ENCODE peak calls at places on chromosome 3, in four cellular contexts. D is AG09309, A is NCI-H1417, S is AML-193. X is an unnamed sample.

GRCh38 chr3:191366675-191367074 is 36.3 kb upstream of the UTS2B start:
- DNase-seq in S (no peak), A (peak), D (no peak), X (no peak)

GRCh38 chr3:184513276-184514150 is 48.1 kb upstream of the EPHB3 start:
- DNase-seq in D (no peak), A (peak), S (peak), X (peak)

GRCh38 chr3:52218953-52219650 is 6.3 kb downstream of the TLR9 start:
- DNase-seq in A (no peak), D (no peak), S (no peak), X (no peak)

GRCh38 chr3:16884084-16884747 is 539 bp upstream of the PLCL2 start:
- DNase-seq in A (no peak), D (no peak), S (peak), X (peak)

GRCh38 chr3:126516936-126517290 is 660 bp downstream of the UROC1 start:
- DNase-seq in A (no peak), D (no peak), S (no peak), X (no peak)

GRCh38 chr3:170542704-170543103 is 43.2 kb downstream of the SLC7A14 start:
- DNase-seq in D (no peak), S (no peak), A (no peak), X (no peak)

GRCh38 chr3:196569003-196569516 is 600 bp downstream of the FBXO45 start:
- DNase-seq in S (peak), A (peak), D (no peak), X (peak)

GRCh38 chr3:172520332-172520831 is 2.8 kb downstream of the TNFSF10 start:
- DNase-seq in D (peak), S (no peak), A (no peak), X (no peak)

GRCh38 chr3:59751606-59752005 is 701.8 kb upstream of the CFAP20DC start:
- DNase-seq in A (no peak), D (no peak), S (no peak), X (no peak)

GRCh38 chr3:171615281-171615680 is 155.1 kb upstream of the TNIK start:
- DNase-seq in D (no peak), S (no peak), A (no peak), X (no peak)

GRCh38 chr3:87127286-87127685 is 99.8 kb upstream of the CHMP2B start:
- DNase-seq in A (no peak), D (peak), S (no peak), X (no peak)

GRCh38 chr3:45647148-45647619 is 42.0 kb upstream of the SACM1L start:
- DNase-seq in S (peak), A (no peak), D (peak), X (peak)

GRCh38 chr3:143988306-143988705 is 16.7 kb downstream of the DIPK2A start:
- DNase-seq in S (no peak), D (no peak), A (no peak), X (no peak)

GRCh38 chr3:167110906-167111305 is 269.2 kb downstream of the ZBBX start:
- DNase-seq in D (no peak), S (no peak), A (peak), X (no peak)

GRCh38 chr3:59043391-59043790 is 6.4 kb downstream of the CFAP20DC start:
- DNase-seq in D (no peak), A (peak), S (no peak), X (no peak)

GRCh38 chr3:98884675-98885371 is 16.7 kb downstream of the DCBLD2 start:
- DNase-seq in S (no peak), A (no peak), D (no peak), X (no peak)

GRCh38 chr3:153785901-153786300 is 335.3 kb upstream of the ARHGEF26 start:
- DNase-seq in S (no peak), A (no peak), D (no peak), X (no peak)

GRCh38 chr3:118098818-118099217 is 935.8 kb downstream of the IGSF11 start:
- DNase-seq in S (no peak), A (no peak), D (no peak), X (no peak)

GRCh38 chr3:149466192-149466591 is 8.3 kb upstream of the TM4SF4 start:
- DNase-seq in S (no peak), D (peak), A (no peak), X (no peak)

GRCh38 chr3:143600762-143601161 is 247.5 kb downstream of the SLC9A9 start:
- DNase-seq in S (no peak), D (no peak), A (no peak), X (no peak)

GRCh38 chr3:196115678-196116083 is 33.8 kb upstream of the TFRC start:
- DNase-seq in D (no peak), A (no peak), S (no peak), X (no peak)

GRCh38 chr3:50525987-50526386 is 22.6 kb upstream of the CACNA2D2 start:
- DNase-seq in D (no peak), A (peak), S (peak), X (no peak)

GRCh38 chr3:172760406-172760805 is 9.9 kb downstream of the ECT2 start:
- DNase-seq in S (no peak), D (peak), A (no peak), X (no peak)

GRCh38 chr3:186255703-186256331 is 106.2 kb downstream of the DGKG start:
- DNase-seq in A (peak), S (peak), D (no peak), X (peak)

GRCh38 chr3:115792206-115792955 is 169.1 kb downstream of the GAP43 start:
- DNase-seq in A (no peak), S (no peak), D (no peak), X (no peak)

GRCh38 chr3:111227216-111227615 is 155.6 kb downstream of the NECTIN3 start:
- DNase-seq in A (no peak), S (no peak), D (peak), X (no peak)

GRCh38 chr3:52507359-52507758 is 12.2 kb downstream of the STAB1 start:
- DNase-seq in A (no peak), D (no peak), S (no peak), X (no peak)

GRCh38 chr3:21620511-21621395 is 130.3 kb downstream of the ZNF385D start:
- DNase-seq in S (no peak), A (no peak), D (no peak), X (no peak)

GRCh38 chr3:24242012-24242698 is 252.5 kb downstream of the THRB start:
- DNase-seq in D (peak), S (no peak), A (peak), X (no peak)

GRCh38 chr3:15295506-15295905 is 36.9 kb downstream of the SH3BP5 start:
- DNase-seq in S (peak), D (no peak), A (no peak), X (no peak)

GRCh38 chr3:55637906-55638635 is 151.0 kb upstream of the WNT5A start:
- DNase-seq in D (no peak), S (no peak), A (no peak), X (no peak)

GRCh38 chr3:100416176-100416575 is 14.8 kb downstream of the LNP1 start:
- DNase-seq in D (no peak), S (no peak), A (no peak), X (no peak)